ENCODE peak calls at places on chromosomes 3 and 15, in six cellular contexts. W is tibial artery; J is activated CD4-positive, alpha-beta T cell treated with anti-CD3 and anti-CD28 coated beads, Interleukin-2, amount 50 U/mL, for 1 hour; T is heart left ventricle; E is KG1; X is central memory CD4-positive, alpha-beta T cell. U is an unnamed sample.

GRCh38 chr3:30457081-30457480 is 149.3 kb upstream of the TGFBR2 start:
- DNase-seq in W (no peak), J (no peak), T (no peak), E (no peak), X (no peak), U (no peak)

GRCh38 chr15:25182736-25183445 is 228.1 kb downstream of the SNRPN start:
- DNase-seq in W (peak), J (no peak), T (peak), E (no peak), X (no peak), U (no peak)

GRCh38 chr3:49397470-49397869 is 14.3 kb downstream of the RHOA start:
- DNase-seq in W (no peak), J (no peak), T (peak), E (no peak), X (no peak), U (no peak)

GRCh38 chr3:107981471-107982111 is 109.2 kb downstream of the CD47 start:
- DNase-seq in W (no peak), J (no peak), T (peak), E (no peak), X (no peak), U (no peak)

GRCh38 chr3:142588708-142589107 is 7.5 kb upstream of the PLS1 start:
- DNase-seq in W (no peak), J (no peak), T (no peak), E (no peak), X (no peak), U (no peak)

GRCh38 chr3:50340404-50341329 is at the start of gene RASSF1:
- DNase-seq in W (peak), J (peak), T (peak), E (peak), X (peak), U (peak)

GRCh38 chr15:26758079-26758478 is 14.8 kb downstream of the GABRB3 start:
- DNase-seq in W (no peak), J (no peak), T (no peak), E (no peak), X (no peak), U (no peak)

GRCh38 chr3:46574881-46575576 is 8.9 kb upstream of the LRRC2 start:
- DNase-seq in W (no peak), J (no peak), T (no peak), E (no peak), X (no peak), U (no peak)

GRCh38 chr15:90202929-90203328 is 1.8 kb downstream of the SEMA4B start:
- DNase-seq in W (no peak), J (no peak), T (no peak), E (no peak), X (no peak), U (no peak)

GRCh38 chr15:98727115-98728040 is 79.0 kb downstream of the IGF1R start:
- DNase-seq in W (peak), J (no peak), T (peak), E (no peak), X (no peak), U (no peak)

GRCh38 chr15:65730560-65731172 is 61.4 kb downstream of the DENND4A start:
- DNase-seq in W (no peak), J (no peak), T (no peak), E (no peak), X (no peak), U (no peak)

GRCh38 chr3:172052405-172052804 is 13.0 kb downstream of the FNDC3B start:
- DNase-seq in W (no peak), J (no peak), T (no peak), E (no peak), X (no peak), U (no peak)

GRCh38 chr3:188947401-188947982 is 224.3 kb upstream of the TPRG1 start:
- DNase-seq in W (peak), J (no peak), T (peak), E (no peak), X (no peak), U (no peak)

GRCh38 chr3:195129644-195130492 is 141.1 kb downstream of the XXYLT1 start:
- DNase-seq in W (no peak), J (no peak), T (no peak), E (no peak), X (no peak), U (no peak)

GRCh38 chr15:69861331-69862171 is 236.2 kb downstream of the TLE3 start:
- DNase-seq in W (no peak), J (no peak), T (no peak), E (no peak), X (no peak), U (no peak)

GRCh38 chr15:33048255-33048654 is 146.3 kb downstream of the FMN1 start:
- DNase-seq in W (no peak), J (no peak), T (no peak), E (no peak), X (no peak), U (no peak)

GRCh38 chr15:99140590-99140989 is 35.7 kb downstream of the SYNM start:
- DNase-seq in W (no peak), J (no peak), T (no peak), E (no peak), X (no peak), U (no peak)

GRCh38 chr3:126509565-126510322 is 7.8 kb downstream of the UROC1 start:
- DNase-seq in W (no peak), J (no peak), T (no peak), E (no peak), X (no peak), U (no peak)

GRCh38 chr15:74489518-74490338 is 28.8 kb upstream of the UBL7 start:
- DNase-seq in W (peak), J (peak), T (peak), E (peak), X (peak), U (peak)

GRCh38 chr15:99574048-99574447 is 8.3 kb downstream of the MEF2A start:
- DNase-seq in W (no peak), J (no peak), T (no peak), E (no peak), X (no peak), U (no peak)

GRCh38 chr3:172892158-172892557 is 141.6 kb downstream of the ECT2 start:
- DNase-seq in W (no peak), J (no peak), T (no peak), E (no peak), X (no peak), U (no peak)

GRCh38 chr3:14439501-14440167 is 37.2 kb downstream of the SLC6A6 start:
- DNase-seq in W (peak), J (no peak), T (peak), E (peak), X (no peak), U (peak)

GRCh38 chr15:52652984-52653383 is 26.2 kb downstream of the ATOSA start:
- DNase-seq in W (no peak), J (no peak), T (no peak), E (no peak), X (no peak), U (no peak)

GRCh38 chr15:70597945-70598344 is 165.4 kb downstream of the UACA start:
- DNase-seq in W (no peak), J (no peak), T (no peak), E (no peak), X (no peak), U (no peak)

GRCh38 chr15:73022156-73022555 is 30.1 kb upstream of the NEO1 start:
- DNase-seq in W (no peak), J (no peak), T (no peak), E (no peak), X (no peak), U (no peak)

GRCh38 chr15:63203451-63204090 is 14.2 kb downstream of the RAB8B start:
- DNase-seq in W (no peak), J (peak), T (no peak), E (no peak), X (peak), U (peak)

GRCh38 chr3:66795365-66795764 is 202.7 kb upstream of the KBTBD8 start:
- DNase-seq in W (no peak), J (no peak), T (no peak), E (no peak), X (no peak), U (no peak)

GRCh38 chr15:88725305-88726220 is 77.7 kb upstream of the ACAN start:
- DNase-seq in W (no peak), J (no peak), T (no peak), E (no peak), X (no peak), U (no peak)